ENCODE peak calls at places on chromosomes 3 and 15, in seven cellular contexts. One of them, this sample, is unnamed.

GRCh38 chr15:91099616-91100560 is at the start of gene SV2B:
- DNase-seq in NCI-H1105 treated with DMSO at 0.1 percent for 48 hours: peak; percentile 36
- DNase-seq in fibroblast of mammary gland: peak; percentile 58
- DNase-seq in Peyer's patch: no peak
- DNase-seq in endothelial cell: peak; percentile 53
- DNase-seq in KG1: no peak
- DNase-seq in A549: peak; percentile 48
- DNase-seq in this sample: no peak

GRCh38 chr3:16885948-16886683 is 1.4 kb downstream of the PLCL2 start:
- DNase-seq in NCI-H1105 treated with DMSO at 0.1 percent for 48 hours: no peak
- DNase-seq in fibroblast of mammary gland: peak; percentile 45
- DNase-seq in Peyer's patch: peak; percentile 34
- DNase-seq in endothelial cell: no peak
- DNase-seq in KG1: peak; percentile 50
- DNase-seq in A549: no peak
- DNase-seq in this sample: no peak

GRCh38 chr15:89496155-89497098 is at the start of gene RHCG:
- DNase-seq in NCI-H1105 treated with DMSO at 0.1 percent for 48 hours: peak; percentile 66
- DNase-seq in fibroblast of mammary gland: peak; percentile 51
- DNase-seq in Peyer's patch: no peak
- DNase-seq in endothelial cell: peak; percentile 55
- DNase-seq in KG1: no peak
- DNase-seq in A549: peak; percentile 94
- DNase-seq in this sample: no peak

GRCh38 chr3:136720091-136720490 is 32.1 kb downstream of the STAG1 start:
- DNase-seq in NCI-H1105 treated with DMSO at 0.1 percent for 48 hours: no peak
- DNase-seq in fibroblast of mammary gland: no peak
- DNase-seq in Peyer's patch: no peak
- DNase-seq in endothelial cell: no peak
- DNase-seq in KG1: no peak
- DNase-seq in A549: no peak
- DNase-seq in this sample: no peak

GRCh38 chr3:58680896-58681525 is 14.4 kb upstream of the FAM3D start:
- DNase-seq in NCI-H1105 treated with DMSO at 0.1 percent for 48 hours: no peak
- DNase-seq in fibroblast of mammary gland: no peak
- DNase-seq in Peyer's patch: no peak
- DNase-seq in endothelial cell: no peak
- DNase-seq in KG1: no peak
- DNase-seq in A549: no peak
- DNase-seq in this sample: no peak

GRCh38 chr3:142148871-142149860 is at the start of gene TFDP2:
- DNase-seq in NCI-H1105 treated with DMSO at 0.1 percent for 48 hours: peak; percentile 92
- DNase-seq in fibroblast of mammary gland: peak; percentile 79
- DNase-seq in Peyer's patch: peak; percentile 84
- DNase-seq in endothelial cell: peak; percentile 94
- DNase-seq in KG1: peak; percentile 78
- DNase-seq in A549: peak; percentile 89
- DNase-seq in this sample: peak; percentile 90

GRCh38 chr15:91100561-91101355 is 701 bp downstream of the SV2B start:
- DNase-seq in NCI-H1105 treated with DMSO at 0.1 percent for 48 hours: no peak
- DNase-seq in fibroblast of mammary gland: peak; percentile 14
- DNase-seq in Peyer's patch: no peak
- DNase-seq in endothelial cell: no peak
- DNase-seq in KG1: no peak
- DNase-seq in A549: no peak
- DNase-seq in this sample: no peak

GRCh38 chr3:15346516-15346915 is 14.1 kb upstream of the SH3BP5 start:
- DNase-seq in NCI-H1105 treated with DMSO at 0.1 percent for 48 hours: no peak
- DNase-seq in fibroblast of mammary gland: no peak
- DNase-seq in Peyer's patch: no peak
- DNase-seq in endothelial cell: no peak
- DNase-seq in KG1: no peak
- DNase-seq in A549: no peak
- DNase-seq in this sample: no peak

GRCh38 chr15:83890584-83890983 is 236.7 kb downstream of the ADAMTSL3 start:
- DNase-seq in NCI-H1105 treated with DMSO at 0.1 percent for 48 hours: no peak
- DNase-seq in fibroblast of mammary gland: no peak
- DNase-seq in Peyer's patch: no peak
- DNase-seq in endothelial cell: no peak
- DNase-seq in KG1: no peak
- DNase-seq in A549: no peak
- DNase-seq in this sample: no peak

GRCh38 chr3:137081711-137082110 is 123.9 kb downstream of the IL20RB start:
- DNase-seq in NCI-H1105 treated with DMSO at 0.1 percent for 48 hours: no peak
- DNase-seq in fibroblast of mammary gland: no peak
- DNase-seq in Peyer's patch: no peak
- DNase-seq in endothelial cell: no peak
- DNase-seq in KG1: no peak
- DNase-seq in A549: no peak
- DNase-seq in this sample: no peak

GRCh38 chr3:150286390-150287147 is 121.5 kb upstream of the TSC22D2 start:
- DNase-seq in NCI-H1105 treated with DMSO at 0.1 percent for 48 hours: peak; percentile 67
- DNase-seq in fibroblast of mammary gland: peak; percentile 63
- DNase-seq in Peyer's patch: no peak
- DNase-seq in endothelial cell: peak; percentile 4
- DNase-seq in KG1: no peak
- DNase-seq in A549: peak; percentile 75
- DNase-seq in this sample: peak; percentile 40

GRCh38 chr3:38084019-38084968 is 45.3 kb downstream of the DLEC1 start:
- DNase-seq in NCI-H1105 treated with DMSO at 0.1 percent for 48 hours: no peak
- DNase-seq in fibroblast of mammary gland: peak; percentile 40
- DNase-seq in Peyer's patch: no peak
- DNase-seq in endothelial cell: peak; percentile 21
- DNase-seq in KG1: no peak
- DNase-seq in A549: peak; percentile 22
- DNase-seq in this sample: peak; percentile 63

GRCh38 chr3:64575211-64575844 is 112.5 kb downstream of the ADAMTS9 start:
- DNase-seq in NCI-H1105 treated with DMSO at 0.1 percent for 48 hours: peak; percentile 3
- DNase-seq in fibroblast of mammary gland: peak; percentile 38
- DNase-seq in Peyer's patch: no peak
- DNase-seq in endothelial cell: peak; percentile 21
- DNase-seq in KG1: no peak
- DNase-seq in A549: peak; percentile 25
- DNase-seq in this sample: peak; percentile 3

GRCh38 chr3:38582941-38583645 is 66.4 kb downstream of the SCN5A start:
- DNase-seq in NCI-H1105 treated with DMSO at 0.1 percent for 48 hours: no peak
- DNase-seq in fibroblast of mammary gland: no peak
- DNase-seq in Peyer's patch: no peak
- DNase-seq in endothelial cell: no peak
- DNase-seq in KG1: no peak
- DNase-seq in A549: no peak
- DNase-seq in this sample: no peak

GRCh38 chr3:184761120-184761841 is 49.4 kb upstream of the MAGEF1 start:
- DNase-seq in NCI-H1105 treated with DMSO at 0.1 percent for 48 hours: no peak
- DNase-seq in fibroblast of mammary gland: peak; percentile 85
- DNase-seq in Peyer's patch: no peak
- DNase-seq in endothelial cell: no peak
- DNase-seq in KG1: no peak
- DNase-seq in A549: no peak
- DNase-seq in this sample: no peak

GRCh38 chr15:78103406-78104118 is 11.2 kb downstream of the SH2D7 start:
- DNase-seq in NCI-H1105 treated with DMSO at 0.1 percent for 48 hours: no peak
- DNase-seq in fibroblast of mammary gland: no peak
- DNase-seq in Peyer's patch: peak; percentile 57
- DNase-seq in endothelial cell: no peak
- DNase-seq in KG1: peak; percentile 36
- DNase-seq in A549: no peak
- DNase-seq in this sample: no peak

GRCh38 chr3:71754610-71755253 is 1.1 kb downstream of the GPR27 start:
- DNase-seq in NCI-H1105 treated with DMSO at 0.1 percent for 48 hours: no peak
- DNase-seq in fibroblast of mammary gland: no peak
- DNase-seq in Peyer's patch: no peak
- DNase-seq in endothelial cell: no peak
- DNase-seq in KG1: no peak
- DNase-seq in A549: no peak
- DNase-seq in this sample: no peak

GRCh38 chr15:61997786-61998185 is 62.5 kb downstream of the VPS13C start:
- DNase-seq in NCI-H1105 treated with DMSO at 0.1 percent for 48 hours: no peak
- DNase-seq in fibroblast of mammary gland: peak; percentile 38
- DNase-seq in Peyer's patch: no peak
- DNase-seq in endothelial cell: no peak
- DNase-seq in KG1: no peak
- DNase-seq in A549: no peak
- DNase-seq in this sample: no peak

This sample was measured in HTR-8/SVneo.